ENCODE peak calls at places on chromosomes 5 and 9, in nine cellular contexts. E, O, G, I, A, N, Y, S and L are unnamed samples. For H3K9me3, the result is how much of the 10 kb centered on the place peaks cover.

GRCh38 chr5:132591140-132591539 is 34.4 kb downstream of the RAD50 start:
- DNase-seq in E (no peak), O (no peak), G (no peak), I (no peak), A (peak), N (no peak), Y (no peak), S (no peak), L (no peak)

GRCh38 chr9:109728696-109729300 is 51.2 kb upstream of the PALM2AKAP2 start:
- DNase-seq in E (no peak), O (no peak), G (no peak), I (no peak), A (no peak), N (no peak), Y (no peak), S (no peak), L (no peak)

GRCh38 chr9:6538666-6539071 is 106.9 kb downstream of the GLDC start:
- DNase-seq in E (no peak), O (no peak), G (no peak), I (no peak), A (peak), N (no peak), Y (no peak), S (no peak), L (no peak)

GRCh38 chr5:72290356-72291133 is 29.5 kb downstream of the MRPS27 start:
- DNase-seq in E (no peak), O (no peak), G (no peak), I (no peak), A (peak), N (no peak), Y (no peak), S (no peak), L (no peak)

GRCh38 chr9:98251554-98251953 is 3.9 kb downstream of the TBC1D2 start:
- DNase-seq in E (no peak), O (no peak), G (no peak), I (no peak), A (peak), N (no peak), Y (no peak), S (no peak), L (no peak)

GRCh38 chr5:142322747-142323479 is 1.9 kb downstream of the SPRY4 start:
- DNase-seq in E (no peak), O (no peak), G (peak), I (peak), A (peak), N (no peak), Y (no peak), S (no peak), L (no peak)

GRCh38 chr5:125679522-125679921 is 743.7 kb upstream of the GRAMD2B start:
- DNase-seq in E (no peak), O (no peak), G (no peak), I (no peak), A (peak), N (no peak), Y (no peak), S (no peak), L (no peak)

GRCh38 chr5:26326153-26326759 is 712.1 kb downstream of the CDH9 start:
- DNase-seq in E (no peak), O (peak), G (no peak), I (no peak), A (no peak), N (no peak), Y (no peak), S (no peak), L (no peak)

GRCh38 chr5:142446131-142446959 is 121.5 kb upstream of the SPRY4 start:
- DNase-seq in E (peak), O (no peak), G (no peak), I (peak), A (peak), N (no peak), Y (no peak), S (no peak), L (no peak)

GRCh38 chr5:138177936-138178515 is 404 bp downstream of the BRD8 start:
- DNase-seq in E (no peak), O (no peak), G (peak), I (no peak), A (peak), N (no peak), Y (peak), S (no peak), L (no peak)

DNA sequence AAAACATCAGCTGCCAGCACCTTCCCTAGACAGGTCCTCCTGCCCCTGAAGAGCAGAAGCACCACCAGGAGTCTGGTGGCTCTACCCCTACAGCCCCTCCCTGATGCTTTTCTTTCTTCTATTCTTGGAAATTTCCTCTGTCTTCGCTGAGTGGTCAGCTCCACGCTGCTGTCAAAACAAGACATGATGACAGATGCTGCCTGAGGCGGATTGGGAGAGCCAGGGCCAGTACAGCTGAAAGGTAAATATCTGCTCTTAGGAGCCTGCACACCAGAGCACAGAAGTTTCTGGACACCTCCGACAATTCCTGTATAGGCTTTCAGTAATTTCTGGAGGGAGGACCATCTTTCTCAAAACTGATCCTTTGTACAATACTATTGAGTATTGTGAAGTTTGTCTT is 4.7 kb upstream of the OR1Q1 start:
- DNase-seq in E (no peak), O (no peak), G (no peak), I (no peak), A (no peak), N (no peak), Y (no peak), S (no peak), L (no peak)
- H3K9me3 ChIP-seq in E (under half), O (under half), G (under half), I (under half), A (under half), N (under half), Y (under half), S (under half), L (under half)

DNA sequence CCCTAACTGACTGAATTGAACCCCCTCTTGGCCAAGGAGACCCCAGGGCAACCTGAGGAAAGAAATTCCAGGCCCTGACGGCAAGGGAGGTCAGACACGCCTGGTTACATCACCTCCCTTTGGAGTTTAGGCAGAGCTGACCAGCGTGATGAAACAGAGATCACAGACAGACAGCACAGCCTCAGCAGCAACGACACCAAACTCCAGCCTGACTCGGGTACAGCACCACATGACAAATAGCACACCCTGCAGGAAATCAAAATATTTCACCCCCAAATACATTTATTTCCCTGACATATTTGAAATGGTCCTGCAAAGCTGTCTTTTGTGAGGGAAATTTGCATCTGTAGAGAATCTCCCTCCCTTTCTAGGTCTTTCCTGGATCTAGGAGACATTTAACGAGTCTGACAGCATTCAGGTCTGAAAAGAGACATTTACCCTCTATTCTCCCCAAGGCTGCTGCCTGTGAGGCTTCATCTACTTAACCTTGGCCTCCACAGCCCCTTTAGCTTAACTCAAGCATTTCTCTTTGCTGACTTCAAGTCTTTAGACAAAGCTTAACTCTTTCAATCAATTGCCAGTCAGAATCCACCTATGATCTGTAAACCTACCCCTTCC is 2.6 kb downstream of the QSOX2 start:
- DNase-seq in E (no peak), O (no peak), G (no peak), I (no peak), A (no peak), N (no peak), Y (no peak), S (no peak), L (no peak)
- TF ChIP-seq CTCF in E (no peak), O (no peak), G (peak), I (no peak), A (no peak), N (no peak), Y (no peak), S (no peak), L (no peak)

GRCh38 chr5:44795496-44795895 is 13.3 kb upstream of the MRPS30 start:
- DNase-seq in E (no peak), O (no peak), G (no peak), I (no peak), A (no peak), N (no peak), Y (no peak), S (no peak), L (no peak)

GRCh38 chr5:44794371-44794770 is 14.4 kb upstream of the MRPS30 start:
- DNase-seq in E (no peak), O (no peak), G (no peak), I (no peak), A (no peak), N (no peak), Y (no peak), S (no peak), L (no peak)

GRCh38 chr5:44801992-44802391 is 6.8 kb upstream of the MRPS30 start:
- DNase-seq in E (no peak), O (no peak), G (no peak), I (no peak), A (no peak), N (no peak), Y (no peak), S (no peak), L (no peak)

GRCh38 chr5:44797723-44798122 is 11.0 kb upstream of the MRPS30 start:
- DNase-seq in E (no peak), O (no peak), G (no peak), I (no peak), A (no peak), N (no peak), Y (no peak), S (no peak), L (no peak)
- H3K9me3 ChIP-seq in E (under half), O (under half), G (under half), I (under half), A (under half), N (under half), Y (under half), S (under half), L (under half)

GRCh38 chr9:93860694-93861658 is 94.2 kb downstream of the BARX1 start:
- DNase-seq in E (no peak), O (no peak), G (peak), I (no peak), A (no peak), N (no peak), Y (no peak), S (no peak), L (no peak)

GRCh38 chr9:93862877-93863545 is 92.1 kb downstream of the BARX1 start:
- DNase-seq in E (no peak), O (no peak), G (no peak), I (no peak), A (no peak), N (no peak), Y (no peak), S (no peak), L (no peak)

GRCh38 chr9:93864029-93864428 is 91.1 kb downstream of the BARX1 start:
- DNase-seq in E (no peak), O (no peak), G (no peak), I (no peak), A (no peak), N (no peak), Y (no peak), S (no peak), L (no peak)

GRCh38 chr9:93859431-93860215 is 95.5 kb downstream of the BARX1 start:
- DNase-seq in E (no peak), O (no peak), G (peak), I (no peak), A (no peak), N (no peak), Y (no peak), S (no peak), L (no peak)

GRCh38 chr9:93861736-93862358 is 93.3 kb downstream of the BARX1 start:
- DNase-seq in E (no peak), O (no peak), G (peak), I (no peak), A (no peak), N (no peak), Y (no peak), S (no peak), L (no peak)
- TF ChIP-seq CTCF in E (no peak), O (no peak), G (peak), I (no peak), A (no peak), N (no peak), Y (no peak), S (no peak), L (no peak)